ENCODE peak calls at places on chromosomes 1 and 21, in ten cellular contexts. D is naive thymus-derived CD8-positive, alpha-beta T cell; R is choroid plexus epithelial cell; C is activated CD8-positive, alpha-beta memory T cell treated with anti-CD3 and anti-CD28 coated beads, Interleukin-2, amount 50 U/mL, for 48 hours; H is NT2/D1; J is right cardiac atrium; K is substantia nigra; A is thoracic aorta; M is GM03348; B is ovary. O is an unnamed sample.

GRCh38 chr1:163082971-163083370 is 13.8 kb downstream of the RGS4 start:
- DNase-seq in D (no peak), R (peak), C (no peak), H (no peak), J (no peak), K (no peak), A (no peak), M (no peak), B (no peak), O (no peak)

GRCh38 chr1:115373305-115373704 is 35.3 kb upstream of the NGF start:
- DNase-seq in D (no peak), R (peak), C (no peak), H (no peak), J (no peak), K (no peak), A (no peak), M (peak), B (no peak), O (peak)

GRCh38 chr1:219265026-219265515 is 91.4 kb downstream of the LYPLAL1 start:
- DNase-seq in D (no peak), R (no peak), C (no peak), H (no peak), J (no peak), K (no peak), A (no peak), M (no peak), B (no peak), O (no peak)

GRCh38 chr1:227753999-227754764 is 18.9 kb downstream of the SNAP47 start:
- DNase-seq in D (no peak), R (peak), C (no peak), H (no peak), J (peak), K (peak), A (no peak), M (peak), B (peak), O (no peak)

GRCh38 chr21:41289431-41289830 is 27.2 kb upstream of the FAM3B start:
- DNase-seq in D (no peak), R (peak), C (no peak), H (no peak), J (no peak), K (no peak), A (no peak), M (no peak), B (no peak), O (no peak)

GRCh38 chr21:31670065-31670464 is 10.6 kb downstream of the SOD1 start:
- DNase-seq in D (no peak), R (no peak), C (no peak), H (no peak), J (no peak), K (no peak), A (no peak), M (no peak), B (no peak), O (no peak)

GRCh38 chr1:78536427-78536826 is 45.7 kb downstream of the PTGFR start:
- DNase-seq in D (no peak), R (peak), C (no peak), H (no peak), J (no peak), K (no peak), A (no peak), M (peak), B (no peak), O (no peak)

GRCh38 chr21:46498335-46499050 is 39.8 kb downstream of the DIP2A start:
- DNase-seq in D (no peak), R (peak), C (no peak), H (no peak), J (no peak), K (no peak), A (no peak), M (no peak), B (no peak), O (no peak)

GRCh38 chr21:46294647-46295176 is 8.6 kb downstream of the YBEY start:
- DNase-seq in D (no peak), R (peak), C (no peak), H (no peak), J (no peak), K (no peak), A (no peak), M (peak), B (no peak), O (no peak)

GRCh38 chr1:224432141-224432540 is 2.5 kb downstream of the WDR26 start:
- DNase-seq in D (no peak), R (peak), C (no peak), H (no peak), J (no peak), K (no peak), A (no peak), M (peak), B (no peak), O (no peak)

GRCh38 chr1:9814619-9815018 is 9.1 kb downstream of the CLSTN1 start:
- DNase-seq in D (no peak), R (no peak), C (no peak), H (no peak), J (no peak), K (no peak), A (no peak), M (no peak), B (no peak), O (no peak)

GRCh38 chr1:30111431-30111830 is 612.0 kb downstream of the MATN1 start:
- DNase-seq in D (no peak), R (peak), C (peak), H (peak), J (peak), K (peak), A (no peak), M (peak), B (peak), O (no peak)

GRCh38 chr1:24443241-24443656 is 27.6 kb downstream of the NIPAL3 start:
- DNase-seq in D (no peak), R (no peak), C (no peak), H (no peak), J (no peak), K (peak), A (no peak), M (peak), B (no peak), O (no peak)

GRCh38 chr1:207891148-207891547 is 19.8 kb downstream of the CD34 start:
- DNase-seq in D (no peak), R (no peak), C (no peak), H (no peak), J (no peak), K (no peak), A (no peak), M (no peak), B (no peak), O (no peak)

GRCh38 chr1:107682467-107682866 is 282.5 kb downstream of the VAV3 start:
- DNase-seq in D (no peak), R (no peak), C (no peak), H (no peak), J (no peak), K (no peak), A (no peak), M (peak), B (no peak), O (no peak)

GRCh38 chr1:172293379-172293778 is 127.1 kb upstream of the C1orf105 start:
- DNase-seq in D (no peak), R (peak), C (no peak), H (no peak), J (no peak), K (no peak), A (no peak), M (peak), B (no peak), O (peak)

GRCh38 chr1:227429447-227430359 is 111.4 kb upstream of the CDC42BPA start:
- DNase-seq in D (no peak), R (peak), C (no peak), H (no peak), J (no peak), K (no peak), A (no peak), M (peak), B (no peak), O (peak)

O was measured in AG09309.